ENCODE peak calls at places on chromosomes 7 and 10, in ten cellular contexts. W is fibroblast of lung; L is ovary; A is mammary epithelial cell; F is CD8-positive, alpha-beta T cell; U is thoracic aorta; O is sigmoid colon; Q is heart right ventricle; H is lower lobe of right lung; R is hepatocyte. Y is an unnamed sample.

GRCh38 chr10:112952282-112952991 is 2.4 kb downstream of the TCF7L2 start:
- DNase-seq in W (no peak), L (no peak), A (peak; percentile 45), F (no peak), U (no peak), O (peak; percentile 64), Q (peak; percentile 26), H (peak; percentile 49), R (peak; percentile 51), Y (peak; percentile 57)

GRCh38 chr7:83921798-83922607 is 272.6 kb downstream of the SEMA3A start:
- DNase-seq in W (peak; percentile 75), L (no peak), A (no peak), F (no peak), U (no peak), O (no peak), Q (no peak), H (no peak), R (peak; percentile 11), Y (no peak)

GRCh38 chr10:29957887-29958330 is 101.5 kb downstream of the JCAD start:
- DNase-seq in W (peak; percentile 31), L (peak; percentile 68), A (no peak), F (no peak), U (peak; percentile 51), O (no peak), Q (peak; percentile 65), H (peak; percentile 50), R (no peak), Y (no peak)

GRCh38 chr10:15759265-15759664 is 39.5 kb upstream of the ITGA8 start:
- DNase-seq in W (no peak), L (no peak), A (no peak), F (no peak), U (no peak), O (no peak), Q (no peak), H (no peak), R (no peak), Y (no peak)

GRCh38 chr7:74199551-74200355 is 10.1 kb upstream of the LAT2 start:
- DNase-seq in W (no peak), L (peak; percentile 28), A (no peak), F (no peak), U (no peak), O (no peak), Q (no peak), H (no peak), R (no peak), Y (no peak)

GRCh38 chr10:35448687-35449662 is 112.7 kb downstream of the CCNY start:
- DNase-seq in W (peak; percentile 40), L (peak; percentile 69), A (peak; percentile 17), F (no peak), U (no peak), O (peak; percentile 73), Q (peak; percentile 36), H (no peak), R (no peak), Y (no peak)

GRCh38 chr7:28376634-28377033 is 35.7 kb upstream of the CREB5 start:
- DNase-seq in W (no peak), L (no peak), A (no peak), F (no peak), U (no peak), O (no peak), Q (no peak), H (no peak), R (no peak), Y (no peak)

GRCh38 chr10:130913844-130914243 is 397.7 kb downstream of the TCERG1L start:
- DNase-seq in W (no peak), L (no peak), A (no peak), F (no peak), U (no peak), O (no peak), Q (no peak), H (no peak), R (no peak), Y (no peak)

GRCh38 chr7:87312215-87312865 is 33.1 kb upstream of the CROT start:
- DNase-seq in W (peak; percentile 77), L (peak; percentile 58), A (peak; percentile 50), F (peak; percentile 50), U (no peak), O (no peak), Q (no peak), H (no peak), R (peak; percentile 77), Y (peak; percentile 56)

GRCh38 chr10:72277340-72277995 is 3.7 kb downstream of the DDIT4 start:
- DNase-seq in W (no peak), L (no peak), A (no peak), F (no peak), U (no peak), O (no peak), Q (no peak), H (no peak), R (no peak), Y (no peak)

GRCh38 chr7:80529362-80529761 is 17.5 kb upstream of the GNAT3 start:
- DNase-seq in W (no peak), L (no peak), A (no peak), F (no peak), U (no peak), O (no peak), Q (no peak), H (no peak), R (no peak), Y (no peak)

GRCh38 chr10:22629126-22629525 is 85.3 kb downstream of the PIP4K2A start:
- DNase-seq in W (no peak), L (no peak), A (no peak), F (no peak), U (no peak), O (no peak), Q (no peak), H (no peak), R (no peak), Y (no peak)

GRCh38 chr7:8176370-8177081 is 85.4 kb downstream of the ICA1 start:
- DNase-seq in W (no peak), L (no peak), A (no peak), F (peak; percentile 48), U (no peak), O (no peak), Q (no peak), H (no peak), R (no peak), Y (no peak)

GRCh38 chr7:69609901-69610674 is 11.8 kb downstream of the AUTS2 start:
- DNase-seq in W (no peak), L (no peak), A (no peak), F (no peak), U (no peak), O (no peak), Q (no peak), H (no peak), R (no peak), Y (no peak)
- TF ChIP-seq CTCF in W (no peak), L (no peak), A (no peak), F (no peak), U (no peak), O (no peak), Q (no peak), H (no peak), R (no peak), Y (no peak)

GRCh38 chr7:45060295-45060694 is 28.5 kb downstream of the NACAD start:
- DNase-seq in W (no peak), L (no peak), A (no peak), F (no peak), U (no peak), O (no peak), Q (no peak), H (no peak), R (no peak), Y (no peak)

GRCh38 chr7:45064047-45064725 is 24.6 kb downstream of the NACAD start:
- DNase-seq in W (no peak), L (no peak), A (no peak), F (no peak), U (no peak), O (no peak), Q (no peak), H (no peak), R (no peak), Y (no peak)

GRCh38 chr7:45061352-45061751 is 27.4 kb downstream of the NACAD start:
- DNase-seq in W (no peak), L (no peak), A (no peak), F (no peak), U (no peak), O (no peak), Q (no peak), H (no peak), R (no peak), Y (no peak)

GRCh38 chr7:45065031-45065995 is 23.5 kb downstream of the NACAD start:
- DNase-seq in W (no peak), L (no peak), A (no peak), F (no peak), U (no peak), O (no peak), Q (no peak), H (no peak), R (no peak), Y (no peak)

GRCh38 chr7:45061807-45062206 is 27.0 kb downstream of the NACAD start:
- DNase-seq in W (no peak), L (no peak), A (no peak), F (no peak), U (no peak), O (no peak), Q (no peak), H (no peak), R (no peak), Y (no peak)
- H3K4me1 ChIP-seq in W (no peaks in the 10 kb centered on the region), L (no peaks in the 10 kb centered on the region), A (no peaks in the 10 kb centered on the region), F (peaks cover 21% of the 10 kb centered on the region), U (no peaks in the 10 kb centered on the region), O (no peaks in the 10 kb centered on the region), Q (no peaks in the 10 kb centered on the region), H (peaks cover 5% of the 10 kb centered on the region), R (no peaks in the 10 kb centered on the region), Y (no peaks in the 10 kb centered on the region)

DNA sequence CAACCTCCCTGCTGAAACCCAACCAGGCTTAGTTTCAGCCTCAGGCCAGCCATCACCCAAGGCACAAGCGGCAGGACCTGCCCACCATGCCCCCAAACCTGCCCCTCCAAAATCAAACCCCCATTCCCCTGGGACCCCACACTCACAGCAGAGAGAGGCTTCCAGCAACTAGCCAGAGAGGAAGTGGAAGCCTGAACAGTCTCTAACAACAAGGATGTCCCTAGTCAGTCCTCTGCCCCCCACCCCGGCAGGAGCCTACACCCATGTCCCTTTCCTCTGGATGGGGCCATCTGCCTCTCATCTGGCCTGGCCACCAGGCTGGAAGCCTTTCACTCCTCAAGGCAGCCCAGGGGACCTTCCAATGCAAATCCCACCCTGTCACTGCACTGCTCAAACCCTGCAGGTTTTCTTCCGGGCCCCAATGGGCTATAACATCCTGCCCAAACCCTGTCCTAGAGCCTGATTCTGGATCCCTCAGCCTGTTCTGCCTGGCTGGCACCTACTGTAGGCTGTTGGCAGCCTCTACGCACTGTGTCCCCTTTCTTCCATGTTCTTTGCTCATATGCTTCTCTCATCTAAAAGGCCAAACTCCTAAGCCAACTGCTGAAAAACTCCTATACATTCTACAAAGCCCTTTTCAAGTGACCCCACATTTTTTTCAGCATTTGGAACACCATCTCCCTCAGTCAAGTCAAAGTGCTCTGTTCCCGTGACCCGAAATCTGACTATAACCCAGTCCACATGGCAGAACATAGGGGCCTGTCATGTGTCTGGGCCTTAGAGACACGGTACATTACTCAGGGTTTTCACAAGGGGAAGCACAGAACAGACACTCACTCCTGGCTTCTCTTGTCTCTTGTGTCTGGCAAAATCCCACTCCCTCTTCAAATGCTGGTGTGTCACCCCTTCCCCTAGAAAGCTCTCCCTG is 253.3 kb downstream of the TNS3 start:
- DNase-seq in W (no peak), L (no peak), A (no peak), F (no peak), U (no peak), O (no peak), Q (no peak), H (no peak), R (no peak), Y (no peak)
- H3K4me3 ChIP-seq in W (peak overlapping the region; percentile 20), L (no peak overlapping the region), A (peak overlapping the region; percentile 7), F (no peak overlapping the region), U (peak overlapping the region; percentile 35), O (peak overlapping the region; percentile 38), Q (peak overlapping the region; percentile 39), H (peak overlapping the region; percentile 42), R (no peak overlapping the region), Y (no peak overlapping the region)

GRCh38 chr7:64651632-64652165 is 14.2 kb upstream of the ZNF107 start:
- DNase-seq in W (no peak), L (no peak), A (no peak), F (no peak), U (no peak), O (no peak), Q (no peak), H (no peak), R (no peak), Y (no peak)
- TF ChIP-seq CTCF in W (no peak), L (no peak), A (no peak), F (no peak), U (no peak), O (no peak), Q (no peak), H (no peak), R (no peak), Y (no peak)

Y was measured in Caco-2.